ENCODE peak calls at places on chromosomes 5 and 9, in six cellular contexts. E, B, X, D, Q and S are unnamed samples.

GRCh38 chr5:105970919-105971318 is 1699.8 kb downstream of the EFNA5 start:
- DNase-seq in X (no peak), D (no peak), B (no peak), E (no peak), Q (no peak), S (no peak)

GRCh38 chr5:62144395-62145022 is 161.5 kb upstream of the KIF2A start:
- DNase-seq in D (no peak), B (no peak), E (no peak), X (no peak), Q (peak), S (no peak)

GRCh38 chr5:36607114-36607561 is 732 bp downstream of the SLC1A3 start:
- DNase-seq in Q (no peak), E (no peak), X (no peak), B (peak), D (no peak), S (no peak)

GRCh38 chr9:34200092-34200491 is 21.2 kb downstream of the UBAP1 start:
- DNase-seq in Q (no peak), X (no peak), E (no peak), D (no peak), B (no peak), S (no peak)

GRCh38 chr5:125189451-125190051 is 443.1 kb upstream of the ZNF608 start:
- DNase-seq in D (no peak), Q (peak), X (no peak), B (peak), E (no peak), S (no peak)

GRCh38 chr5:103582364-103582763 is 19.8 kb upstream of the NUDT12 start:
- DNase-seq in E (no peak), X (no peak), D (no peak), Q (no peak), B (peak), S (no peak)

GRCh38 chr5:145937432-145938250 is 1.3 kb downstream of the SH3RF2 start:
- DNase-seq in D (no peak), E (no peak), X (peak), B (peak), Q (no peak), S (no peak)

GRCh38 chr5:6827815-6828214 is 114.6 kb downstream of the TENT4A start:
- DNase-seq in D (no peak), X (peak), B (no peak), Q (no peak), E (no peak), S (no peak)

GRCh38 chr5:22319798-22320197 is 533.3 kb downstream of the CDH12 start:
- DNase-seq in Q (no peak), E (no peak), D (no peak), B (no peak), X (no peak), S (peak)

GRCh38 chr9:96423322-96423984 is 5.3 kb upstream of the ZNF367 start:
- DNase-seq in X (no peak), Q (no peak), B (no peak), E (no peak), D (no peak), S (no peak)

GRCh38 chr9:109181284-109181683 is 14.2 kb upstream of the FRRS1L start:
- DNase-seq in B (no peak), D (no peak), E (no peak), X (no peak), Q (no peak), S (no peak)

GRCh38 chr9:112571624-112572341 is 85.2 kb downstream of the KIAA1958 start:
- DNase-seq in X (no peak), Q (no peak), E (no peak), B (no peak), D (no peak), S (no peak)

GRCh38 chr5:59759600-59760357 is 133.7 kb downstream of the PDE4D start:
- DNase-seq in E (no peak), D (no peak), B (peak), X (no peak), Q (no peak), S (no peak)

GRCh38 chr9:4921449-4921848 is 63.6 kb upstream of the JAK2 start:
- DNase-seq in D (no peak), Q (no peak), X (no peak), B (no peak), E (no peak), S (no peak)

GRCh38 chr9:36486933-36487481 is 85.7 kb upstream of the MELK start:
- DNase-seq in B (peak), X (no peak), D (no peak), E (no peak), Q (no peak), S (no peak)

GRCh38 chr5:78543916-78544315 is 104.7 kb downstream of the LHFPL2 start:
- DNase-seq in E (no peak), B (no peak), Q (no peak), D (no peak), X (no peak), S (no peak)

GRCh38 chr5:125424851-125425250 is 678.4 kb upstream of the ZNF608 start:
- DNase-seq in E (no peak), X (no peak), D (no peak), B (no peak), Q (no peak), S (no peak)